ENCODE peak calls at places on chromosomes 6 and 20, in eight cellular contexts. Q, F, H, N, K, Y, O and E are unnamed samples.
A peak's percentile ranks its signal among the peaks of the same experiment; 100 is the strongest.

GRCh38 chr20:235891-236290 is 8.8 kb downstream of the DEFB129 start:
- DNase-seq in Q (no peak), F (no peak), H (no peak), N (peak; percentile 23), K (no peak), Y (peak; percentile 47), O (no peak), E (no peak)

GRCh38 chr6:28589234-28589951 is 63.7 kb downstream of the GPX5 start:
- DNase-seq in Q (peak; percentile 91), F (peak; percentile 30), H (peak; percentile 92), N (peak; percentile 91), K (peak; percentile 96), Y (peak; percentile 94), O (no peak), E (peak; percentile 63)

GRCh38 chr6:133919362-133919761 is 30.4 kb downstream of the TCF21 start:
- DNase-seq in Q (no peak), F (no peak), H (no peak), N (no peak), K (no peak), Y (no peak), O (no peak), E (no peak)

GRCh38 chr6:126063512-126064146 is 77.3 kb downstream of the TRMT11 start:
- DNase-seq in Q (peak; percentile 69), F (no peak), H (no peak), N (peak; percentile 57), K (no peak), Y (no peak), O (no peak), E (no peak)

GRCh38 chr20:25408890-25409289 is 1.4 kb downstream of the GINS1 start:
- DNase-seq in Q (no peak), F (no peak), H (no peak), N (no peak), K (no peak), Y (no peak), O (no peak), E (no peak)

GRCh38 chr20:4006640-4007039 is 8.7 kb downstream of the RNF24 start:
- DNase-seq in Q (peak; percentile 49), F (no peak), H (no peak), N (no peak), K (no peak), Y (no peak), O (peak; percentile 76), E (peak; percentile 51)

GRCh38 chr6:39048481-39049399 is at the start of gene GLP1R:
- DNase-seq in Q (no peak), F (peak; percentile 25), H (no peak), N (no peak), K (no peak), Y (no peak), O (no peak), E (peak; percentile 46)

GRCh38 chr20:32970115-32970972 is 33.9 kb downstream of the SUN5 start:
- DNase-seq in Q (no peak), F (no peak), H (no peak), N (no peak), K (no peak), Y (no peak), O (peak; percentile 57), E (no peak)

GRCh38 chr20:53738039-53738944 is 144.7 kb upstream of the ZNF217 start:
- DNase-seq in Q (peak; percentile 86), F (peak; percentile 31), H (peak; percentile 89), N (peak; percentile 88), K (no peak), Y (no peak), O (no peak), E (peak; percentile 68)

GRCh38 chr20:46087161-46087560 is 2.6 kb downstream of the NCOA5 start:
- DNase-seq in Q (no peak), F (no peak), H (no peak), N (peak; percentile 43), K (no peak), Y (peak; percentile 7), O (no peak), E (no peak)

GRCh38 chr20:15875446-15875845 is 697.8 kb downstream of the KIF16B start:
- DNase-seq in Q (no peak), F (no peak), H (peak; percentile 5), N (no peak), K (no peak), Y (no peak), O (no peak), E (no peak)

GRCh38 chr6:142246960-142247359 is 54.8 kb upstream of the ADGRG6 start:
- DNase-seq in Q (no peak), F (no peak), H (peak; percentile 66), N (no peak), K (no peak), Y (no peak), O (no peak), E (no peak)

GRCh38 chr6:53280207-53280606 is 68.5 kb downstream of the ELOVL5 start:
- DNase-seq in Q (no peak), F (no peak), H (no peak), N (no peak), K (no peak), Y (no peak), O (no peak), E (no peak)

GRCh38 chr20:31472395-31473330 is 2.3 kb downstream of the DEFB124 start:
- DNase-seq in Q (no peak), F (no peak), H (no peak), N (no peak), K (no peak), Y (no peak), O (no peak), E (no peak)

GRCh38 chr6:69489970-69490369 is 306.8 kb downstream of the LMBRD1 start:
- DNase-seq in Q (no peak), F (no peak), H (no peak), N (no peak), K (no peak), Y (no peak), O (no peak), E (no peak)

GRCh38 chr20:1845701-1846100 is 49.5 kb upstream of the SIRPA start:
- DNase-seq in Q (no peak), F (no peak), H (no peak), N (no peak), K (no peak), Y (no peak), O (no peak), E (no peak)

GRCh38 chr6:120083186-120083585 is 733.6 kb upstream of the MAN1A1 start:
- DNase-seq in Q (no peak), F (no peak), H (no peak), N (no peak), K (no peak), Y (no peak), O (no peak), E (no peak)

GRCh38 chr6:120077489-120077888 is 727.9 kb upstream of the MAN1A1 start:
- DNase-seq in Q (peak; percentile 1), F (no peak), H (peak; percentile 5), N (peak; percentile 15), K (peak; percentile 23), Y (peak; percentile 55), O (no peak), E (no peak)
- TF ChIP-seq CTCF in Q (no peak), F (peak; percentile 9), H (no peak), N (peak; percentile 29), K (peak; percentile 46), Y (peak; percentile 30), O (no peak), E (no peak)

DNA sequence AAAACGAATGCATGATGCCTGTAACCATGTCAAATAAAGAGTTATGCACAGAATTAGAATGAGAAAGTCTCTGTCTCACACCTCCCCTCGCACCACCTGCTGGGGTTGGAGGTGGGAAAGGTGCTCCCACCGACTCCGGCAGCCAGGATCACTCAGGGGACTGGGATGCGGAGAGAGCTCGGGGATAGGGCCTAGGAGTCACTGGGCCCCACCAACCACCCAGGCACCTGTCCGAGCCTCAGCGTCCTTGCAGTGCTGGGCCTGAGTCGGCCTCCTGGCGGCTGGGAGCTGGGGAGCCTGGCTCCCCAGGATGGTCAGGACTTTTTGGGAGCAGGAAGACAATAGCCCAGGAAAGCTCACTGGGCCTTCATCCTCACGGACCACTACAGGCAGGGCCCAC is 22.4 kb upstream of the CHRNA4 start:
- DNase-seq in Q (no peak), F (no peak), H (no peak), N (no peak), K (no peak), Y (no peak), O (no peak), E (no peak)
- TF ChIP-seq CTCF in Q (no peak), F (no peak), H (no peak), N (no peak), K (no peak), Y (no peak), O (no peak), E (no peak)

GRCh38 chr6:145924600-145924999 is 39.6 kb downstream of the SHPRH start:
- DNase-seq in Q (no peak), F (no peak), H (no peak), N (no peak), K (no peak), Y (no peak), O (no peak), E (no peak)

DNA sequence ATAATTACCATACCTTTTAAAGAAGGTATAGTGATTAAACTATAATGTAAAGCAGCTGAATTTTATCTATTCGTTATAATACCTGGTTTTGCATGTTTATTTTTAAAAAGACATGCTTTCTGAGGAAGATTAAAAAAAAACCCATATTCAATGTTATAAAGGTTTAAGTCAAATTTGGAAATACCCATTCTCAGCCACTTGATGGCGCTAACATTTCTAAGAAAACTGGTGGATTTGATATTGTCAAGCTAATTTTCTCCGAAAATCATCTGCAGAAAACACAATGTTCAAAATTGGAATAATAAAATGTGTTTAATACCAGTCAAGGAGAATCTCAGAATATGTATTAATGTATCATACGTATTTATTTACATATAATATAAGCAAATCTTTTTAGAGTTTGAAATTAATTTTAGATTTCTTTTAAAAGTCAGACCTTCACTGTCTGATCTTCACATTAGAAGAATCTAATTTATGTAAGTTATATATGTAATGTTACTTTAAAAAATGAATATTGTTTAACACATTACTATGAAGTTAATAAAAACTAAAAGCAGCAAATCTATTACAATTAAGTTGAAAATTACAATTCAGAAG is 35.0 kb downstream of the SHPRH start:
- DNase-seq in Q (peak; percentile 25), F (no peak), H (peak; percentile 38), N (peak; percentile 74), K (peak; percentile 7), Y (peak; percentile 48), O (no peak), E (no peak)
- TF ChIP-seq CTCF in Q (peak; percentile 65), F (peak; percentile 81), H (peak; percentile 48), N (peak; percentile 62), K (peak; percentile 78), Y (peak; percentile 55), O (peak; percentile 33), E (peak; percentile 86)

GRCh38 chr6:43497129-43497396 is 13.1 kb downstream of the LRRC73 start:
- DNase-seq in Q (no peak), F (no peak), H (no peak), N (no peak), K (no peak), Y (no peak), O (no peak), E (no peak)

GRCh38 chr6:43497694-43498093 is 12.5 kb downstream of the LRRC73 start:
- DNase-seq in Q (no peak), F (no peak), H (no peak), N (no peak), K (no peak), Y (no peak), O (no peak), E (no peak)

GRCh38 chr6:43494766-43495165 is 15.4 kb downstream of the LRRC73 start:
- DNase-seq in Q (no peak), F (no peak), H (no peak), N (no peak), K (no peak), Y (no peak), O (no peak), E (no peak)

GRCh38 chr6:43495409-43495941 is 14.7 kb downstream of the LRRC73 start:
- DNase-seq in Q (no peak), F (no peak), H (no peak), N (no peak), K (no peak), Y (peak; percentile 76), O (no peak), E (no peak)

GRCh38 chr6:43496370-43497128 is 13.6 kb downstream of the LRRC73 start:
- DNase-seq in Q (peak; percentile 52), F (no peak), H (peak; percentile 35), N (peak; percentile 47), K (no peak), Y (peak; percentile 88), O (no peak), E (no peak)
- TF ChIP-seq CTCF in Q (peak; percentile 29), F (peak; percentile 47), H (peak; percentile 45), N (peak; percentile 59), K (peak; percentile 83), Y (peak; percentile 91), O (peak; percentile 60), E (no peak)